ENCODE peak calls at places on chromosome 18, in six cellular contexts. One of them, this sample, is unnamed.

GRCh38 chr18:54329787-54330186 is 27.9 kb downstream of the STARD6 start:
- DNase-seq in transverse colon: no peak
- DNase-seq in sigmoid colon: no peak
- DNase-seq in HCT116: no peak
- DNase-seq in GM12891: no peak
- DNase-seq in K562: no peak
- DNase-seq in this sample: no peak

GRCh38 chr18:34121157-34121807 is 103.4 kb downstream of the NOL4 start:
- DNase-seq in GM12891: no peak
- DNase-seq in sigmoid colon: no peak
- DNase-seq in HCT116: no peak
- DNase-seq in K562: no peak
- DNase-seq in transverse colon: no peak
- DNase-seq in this sample: no peak

GRCh38 chr18:74610216-74610615 is 12.5 kb downstream of the ZNF407 start:
- DNase-seq in HCT116: no peak
- DNase-seq in K562: no peak
- DNase-seq in sigmoid colon: no peak
- DNase-seq in GM12891: no peak
- DNase-seq in transverse colon: no peak
- DNase-seq in this sample: no peak

GRCh38 chr18:12750076-12750707 is 47.4 kb downstream of the PSMG2 start:
- DNase-seq in HCT116: no peak
- DNase-seq in transverse colon: peak
- DNase-seq in sigmoid colon: no peak
- DNase-seq in K562: no peak
- DNase-seq in GM12891: no peak
- DNase-seq in this sample: no peak

GRCh38 chr18:61637319-61637718 is 255.5 kb downstream of the RNF152 start:
- DNase-seq in K562: no peak
- DNase-seq in sigmoid colon: no peak
- DNase-seq in HCT116: no peak
- DNase-seq in transverse colon: peak
- DNase-seq in GM12891: no peak
- DNase-seq in this sample: no peak

GRCh38 chr18:49812321-49813070 is 837 bp downstream of the ACAA2 start:
- DNase-seq in HCT116: no peak
- DNase-seq in sigmoid colon: no peak
- DNase-seq in GM12891: no peak
- DNase-seq in K562: no peak
- DNase-seq in transverse colon: no peak
- DNase-seq in this sample: no peak

GRCh38 chr18:58362027-58362575 is 266.8 kb downstream of the ALPK2 start:
- DNase-seq in sigmoid colon: peak
- DNase-seq in transverse colon: no peak
- DNase-seq in K562: no peak
- DNase-seq in GM12891: no peak
- DNase-seq in HCT116: no peak
- DNase-seq in this sample: no peak

GRCh38 chr18:70046796-70047195 is 99.1 kb upstream of the CD226 start:
- DNase-seq in sigmoid colon: no peak
- DNase-seq in GM12891: no peak
- DNase-seq in transverse colon: no peak
- DNase-seq in HCT116: no peak
- DNase-seq in K562: no peak
- DNase-seq in this sample: no peak

GRCh38 chr18:59140287-59140885 is 702 bp downstream of the SEC11C start:
- DNase-seq in sigmoid colon: peak
- DNase-seq in transverse colon: peak
- DNase-seq in GM12891: no peak
- DNase-seq in K562: peak
- DNase-seq in HCT116: no peak
- DNase-seq in this sample: no peak

GRCh38 chr18:14978191-14978590 is 230.2 kb downstream of the ANKRD30B start:
- DNase-seq in GM12891: no peak
- DNase-seq in HCT116: no peak
- DNase-seq in transverse colon: no peak
- DNase-seq in sigmoid colon: no peak
- DNase-seq in K562: no peak
- DNase-seq in this sample: no peak

GRCh38 chr18:12247946-12248345 is 6.2 kb upstream of the CIDEA start:
- DNase-seq in HCT116: no peak
- DNase-seq in transverse colon: no peak
- DNase-seq in GM12891: no peak
- DNase-seq in sigmoid colon: no peak
- DNase-seq in K562: no peak
- DNase-seq in this sample: no peak

DNA sequence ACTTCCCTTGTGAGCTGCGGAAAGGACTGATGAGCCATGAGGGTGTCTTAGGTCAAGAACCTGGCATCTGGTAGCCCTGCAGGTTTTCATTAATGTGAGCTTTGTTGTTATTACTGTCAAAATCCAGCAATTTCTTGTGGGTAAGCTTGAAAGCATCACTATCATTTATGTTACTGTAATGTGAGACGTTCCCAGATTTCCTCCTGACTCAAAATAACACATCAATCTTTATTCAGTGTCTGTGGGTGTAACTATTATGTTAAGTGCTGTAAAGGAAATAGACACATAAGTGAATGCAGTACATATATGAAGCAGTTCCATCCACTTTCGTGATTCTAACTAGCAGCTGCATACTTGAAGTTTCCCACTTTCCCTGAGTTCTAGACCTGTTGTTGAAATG is 89.8 kb downstream of the FHOD3 start:
- DNase-seq in K562: no peak
- DNase-seq in transverse colon: no peak
- DNase-seq in sigmoid colon: no peak
- DNase-seq in HCT116: no peak
- DNase-seq in GM12891: no peak
- DNase-seq in this sample: no peak
- TF ChIP-seq POLR2AphosphoS5 in K562: no peak
- TF ChIP-seq POLR2AphosphoS5 in transverse colon: no peak
- TF ChIP-seq POLR2AphosphoS5 in sigmoid colon: no peak
- TF ChIP-seq POLR2AphosphoS5 in HCT116: no peak
- TF ChIP-seq POLR2AphosphoS5 in GM12891: no peak
- TF ChIP-seq POLR2AphosphoS5 in this sample: no peak

DNA sequence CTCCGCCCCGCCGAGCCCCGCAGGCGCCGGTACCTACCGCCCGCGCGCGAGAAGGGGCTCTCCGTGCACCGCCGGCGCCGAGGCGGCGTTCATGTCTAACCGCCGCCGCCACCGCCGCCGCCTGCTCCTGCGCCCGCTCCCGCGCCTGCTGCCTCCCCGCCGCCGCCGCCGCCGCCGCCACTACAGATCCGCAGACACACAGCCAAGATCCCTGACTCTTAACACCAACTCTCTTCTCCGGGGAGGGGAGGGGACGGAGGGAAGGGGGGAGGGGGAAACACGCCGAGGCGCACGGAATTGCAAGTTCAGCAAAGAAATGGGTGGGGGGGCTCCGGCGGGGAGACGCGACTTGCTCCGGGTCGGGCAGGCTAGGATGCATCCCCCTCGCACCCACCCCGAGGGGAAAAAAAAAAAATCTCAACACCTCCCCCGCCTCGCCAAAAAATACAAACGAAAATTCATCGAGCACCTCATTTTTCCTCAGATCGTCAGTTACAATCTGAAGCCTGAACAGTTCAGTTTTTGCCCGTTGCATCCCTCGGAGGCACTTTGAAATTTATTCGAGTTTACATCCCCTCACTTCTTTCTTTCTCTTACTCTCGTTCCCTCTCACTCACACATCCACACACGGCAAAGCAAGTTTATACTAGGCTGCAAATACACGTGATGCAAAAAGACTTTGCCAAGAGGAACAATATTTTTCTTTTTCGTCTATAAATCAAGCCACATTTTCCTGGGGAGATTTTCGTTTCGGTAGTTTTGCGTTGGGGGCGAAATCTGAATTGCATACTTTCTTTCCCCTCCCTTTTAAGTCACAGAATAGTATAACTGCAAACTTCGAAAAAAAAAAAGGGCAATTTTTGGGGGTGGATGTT is at the start of gene TCF4:
- DNase-seq in HCT116: no peak
- DNase-seq in K562: peak
- DNase-seq in GM12891: no peak
- DNase-seq in transverse colon: peak
- DNase-seq in sigmoid colon: peak
- DNase-seq in this sample: no peak
- TF ChIP-seq POLR2A in HCT116: no peak
- TF ChIP-seq POLR2A in K562: no peak
- TF ChIP-seq POLR2A in GM12891: no peak
- TF ChIP-seq POLR2A in transverse colon: no peak
- TF ChIP-seq POLR2A in sigmoid colon: no peak
- TF ChIP-seq POLR2A in this sample: no peak

GRCh38 chr18:21830533-21830932 is 89.9 kb downstream of the MIB1 start:
- DNase-seq in HCT116: no peak
- DNase-seq in sigmoid colon: no peak
- DNase-seq in GM12891: no peak
- DNase-seq in transverse colon: no peak
- DNase-seq in K562: no peak
- DNase-seq in this sample: no peak

GRCh38 chr18:21833619-21834300 is 93.2 kb downstream of the MIB1 start:
- DNase-seq in sigmoid colon: no peak
- DNase-seq in GM12891: no peak
- DNase-seq in transverse colon: no peak
- DNase-seq in HCT116: no peak
- DNase-seq in K562: no peak
- DNase-seq in this sample: no peak

GRCh38 chr18:21826641-21827302 is 86.2 kb downstream of the MIB1 start:
- DNase-seq in transverse colon: no peak
- DNase-seq in HCT116: no peak
- DNase-seq in GM12891: no peak
- DNase-seq in sigmoid colon: no peak
- DNase-seq in K562: no peak
- DNase-seq in this sample: no peak

GRCh38 chr18:21834301-21834660 is 93.7 kb downstream of the MIB1 start:
- DNase-seq in transverse colon: no peak
- DNase-seq in K562: no peak
- DNase-seq in HCT116: no peak
- DNase-seq in sigmoid colon: no peak
- DNase-seq in GM12891: no peak
- DNase-seq in this sample: no peak

GRCh38 chr18:21831413-21831831 is 90.8 kb downstream of the MIB1 start:
- DNase-seq in HCT116: no peak
- DNase-seq in sigmoid colon: no peak
- DNase-seq in K562: no peak
- DNase-seq in GM12891: no peak
- DNase-seq in transverse colon: no peak
- DNase-seq in this sample: no peak
- TF ChIP-seq POLR2AphosphoS5 in HCT116: no peak
- TF ChIP-seq POLR2AphosphoS5 in sigmoid colon: peak
- TF ChIP-seq POLR2AphosphoS5 in K562: no peak
- TF ChIP-seq POLR2AphosphoS5 in GM12891: no peak
- TF ChIP-seq POLR2AphosphoS5 in transverse colon: peak
- TF ChIP-seq POLR2AphosphoS5 in this sample: peak

DNA sequence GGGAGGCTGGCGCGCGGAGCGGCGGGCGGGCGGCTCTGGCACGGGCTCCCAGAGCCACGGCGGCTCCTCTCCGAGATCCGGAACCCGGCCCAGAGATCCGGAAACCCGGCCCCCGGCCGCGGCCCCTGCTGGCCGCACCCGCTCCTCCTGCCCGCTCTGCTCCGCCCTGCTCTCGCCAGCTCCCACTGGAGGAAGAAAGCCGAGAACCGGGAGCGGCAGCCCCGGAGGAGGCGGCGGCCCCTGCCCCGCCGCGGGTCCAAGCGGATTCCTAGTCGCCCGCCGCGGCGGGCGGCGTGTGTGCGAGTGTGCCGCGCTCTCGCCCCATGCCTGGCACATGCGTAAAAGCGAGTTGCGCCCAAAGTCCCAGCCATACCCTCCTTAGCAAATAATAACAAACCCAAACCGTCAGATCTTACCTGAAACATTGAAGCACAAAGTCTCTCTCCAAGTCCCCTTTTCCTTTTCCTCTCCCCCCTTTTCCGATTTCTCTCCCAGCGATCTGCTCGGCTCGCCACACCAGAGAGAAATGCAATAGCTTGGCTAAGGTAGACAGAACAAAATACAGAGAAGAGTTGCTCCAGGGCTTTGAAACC is 108.7 kb upstream of the KCTD1 start:
- DNase-seq in HCT116: no peak
- DNase-seq in K562: no peak
- DNase-seq in sigmoid colon: peak
- DNase-seq in GM12891: peak
- DNase-seq in transverse colon: peak
- DNase-seq in this sample: no peak
- TF ChIP-seq POLR2A in HCT116: no peak
- TF ChIP-seq POLR2A in K562: no peak
- TF ChIP-seq POLR2A in sigmoid colon: no peak
- TF ChIP-seq POLR2A in GM12891: no peak
- TF ChIP-seq POLR2A in transverse colon: peak
- TF ChIP-seq POLR2A in this sample: peak

This sample was measured in vagina.